ENCODE peak calls at places on chromosomes 6 and 20, in four cellular contexts. One of them, this sample, is unnamed.

GRCh38 chr20:58839474-58839874 is 11.2 kb downstream of the GNAS-AS1 start:
- DNase-seq in NT2/D1: no peak
- DNase-seq in HepG2: peak; percentile 34
- DNase-seq in H1: peak; percentile 71
- DNase-seq in this sample: peak; percentile 44

GRCh38 chr6:136757150-136757549 is 35.1 kb downstream of the MAP3K5 start:
- DNase-seq in NT2/D1: no peak
- DNase-seq in HepG2: no peak
- DNase-seq in H1: no peak
- DNase-seq in this sample: no peak

GRCh38 chr6:124974770-124975377 is 12.6 kb downstream of the RNF217 start:
- DNase-seq in H1: no peak
- DNase-seq in HepG2: no peak
- DNase-seq in NT2/D1: no peak
- DNase-seq in this sample: no peak

GRCh38 chr20:41782730-41783406 is 164.7 kb upstream of the CHD6 start:
- DNase-seq in HepG2: no peak
- DNase-seq in H1: no peak
- DNase-seq in NT2/D1: no peak
- DNase-seq in this sample: no peak

GRCh38 chr6:159729598-159729997 is 2.3 kb downstream of the WTAP start:
- DNase-seq in NT2/D1: no peak
- DNase-seq in HepG2: no peak
- DNase-seq in H1: no peak
- DNase-seq in this sample: no peak

GRCh38 chr20:25579081-25579770 is 6.1 kb downstream of the NINL start:
- DNase-seq in NT2/D1: no peak
- DNase-seq in H1: no peak
- DNase-seq in HepG2: peak; percentile 87
- DNase-seq in this sample: no peak

GRCh38 chr6:42756713-42757112 is 10.8 kb upstream of the TBCC start:
- DNase-seq in NT2/D1: no peak
- DNase-seq in HepG2: no peak
- DNase-seq in H1: peak; percentile 58
- DNase-seq in this sample: no peak

GRCh38 chr6:354631-355280 is 36.8 kb upstream of the IRF4 start:
- DNase-seq in HepG2: no peak
- DNase-seq in H1: no peak
- DNase-seq in NT2/D1: no peak
- DNase-seq in this sample: no peak

GRCh38 chr6:62042444-62042843 is 243.6 kb downstream of the KHDRBS2 start:
- DNase-seq in NT2/D1: no peak
- DNase-seq in HepG2: no peak
- DNase-seq in H1: no peak
- DNase-seq in this sample: no peak

GRCh38 chr6:85449388-85449817 is 480 bp upstream of the NT5E start:
- DNase-seq in H1: no peak
- DNase-seq in NT2/D1: no peak
- DNase-seq in HepG2: no peak
- DNase-seq in this sample: no peak

GRCh38 chr20:54197621-54198604 is 10.0 kb upstream of the PFDN4 start:
- DNase-seq in NT2/D1: no peak
- DNase-seq in HepG2: peak; percentile 92
- DNase-seq in H1: no peak
- DNase-seq in this sample: no peak

GRCh38 chr6:168873266-168873665 is 380.4 kb downstream of the THBS2 start:
- DNase-seq in NT2/D1: no peak
- DNase-seq in HepG2: no peak
- DNase-seq in H1: no peak
- DNase-seq in this sample: no peak

GRCh38 chr6:168871535-168872106 is 382.0 kb downstream of the THBS2 start:
- DNase-seq in NT2/D1: no peak
- DNase-seq in H1: no peak
- DNase-seq in HepG2: no peak
- DNase-seq in this sample: no peak

GRCh38 chr6:168874637-168875036 is 379.0 kb downstream of the THBS2 start:
- DNase-seq in H1: no peak
- DNase-seq in NT2/D1: no peak
- DNase-seq in HepG2: no peak
- DNase-seq in this sample: no peak

GRCh38 chr6:168867247-168868102 is 386.2 kb downstream of the THBS2 start:
- DNase-seq in NT2/D1: no peak
- DNase-seq in H1: no peak
- DNase-seq in HepG2: no peak
- DNase-seq in this sample: no peak

GRCh38 chr6:168870982-168871381 is 382.7 kb downstream of the THBS2 start:
- DNase-seq in H1: no peak
- DNase-seq in HepG2: no peak
- DNase-seq in NT2/D1: no peak
- DNase-seq in this sample: no peak
- TF ChIP-seq SUZ12 in H1: no peak
- TF ChIP-seq SUZ12 in HepG2: no peak
- TF ChIP-seq SUZ12 in NT2/D1: no peak
- TF ChIP-seq SUZ12 in this sample: no peak

GRCh38 chr6:30345852-30346251 is 896 bp downstream of the RPP21 start:
- DNase-seq in H1: no peak
- DNase-seq in HepG2: no peak
- DNase-seq in NT2/D1: no peak
- DNase-seq in this sample: no peak
- TF ChIP-seq SUZ12 in H1: no peak
- TF ChIP-seq SUZ12 in HepG2: no peak
- TF ChIP-seq SUZ12 in NT2/D1: no peak
- TF ChIP-seq SUZ12 in this sample: no peak

DNA sequence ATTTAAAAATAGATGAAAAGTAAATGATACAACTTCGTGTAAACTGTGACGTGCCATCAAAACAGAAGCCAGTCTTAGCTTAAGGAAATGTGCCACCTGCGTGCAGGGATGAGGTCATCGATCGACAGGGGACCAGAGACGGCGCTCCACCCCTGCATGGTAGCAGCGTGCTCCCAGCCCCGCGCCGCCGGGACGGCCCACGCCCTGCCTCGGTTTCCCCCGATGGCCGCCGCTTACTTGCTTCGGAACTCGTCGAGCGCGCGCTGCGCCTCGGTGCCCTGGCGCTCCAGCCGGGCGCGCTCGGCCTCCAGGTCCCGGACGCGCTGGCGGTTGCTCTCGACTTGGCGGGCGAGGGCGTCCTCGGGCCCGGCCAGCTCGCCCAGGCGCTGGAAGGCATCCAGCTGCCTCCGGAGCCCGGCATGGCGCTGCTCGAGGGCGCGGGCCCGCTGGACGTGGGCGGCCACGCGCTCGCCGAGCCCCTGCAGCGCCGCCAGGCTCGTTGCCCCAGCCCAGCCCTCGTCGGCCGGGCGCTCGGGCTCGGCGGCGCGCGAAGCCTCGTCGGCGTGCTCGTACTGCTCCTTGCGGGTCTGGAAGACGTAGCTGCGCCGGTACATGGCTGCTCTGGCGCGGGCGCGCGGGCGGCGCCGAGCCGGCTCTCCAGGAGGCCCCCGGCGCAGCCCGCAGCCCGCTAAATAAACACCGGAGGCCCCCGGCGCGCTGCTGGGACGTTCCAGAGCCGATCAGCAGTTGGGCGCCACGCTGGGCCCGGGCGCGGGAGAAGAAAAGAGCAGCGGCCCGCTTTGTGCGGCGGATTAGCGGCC is at the start of gene BFSP1:
- DNase-seq in H1: peak; percentile 82
- DNase-seq in NT2/D1: peak; percentile 39
- DNase-seq in HepG2: peak; percentile 55
- DNase-seq in this sample: peak; percentile 67
- TF ChIP-seq SUZ12 in H1: no peak
- TF ChIP-seq SUZ12 in NT2/D1: no peak
- TF ChIP-seq SUZ12 in HepG2: no peak
- TF ChIP-seq SUZ12 in this sample: no peak

DNA sequence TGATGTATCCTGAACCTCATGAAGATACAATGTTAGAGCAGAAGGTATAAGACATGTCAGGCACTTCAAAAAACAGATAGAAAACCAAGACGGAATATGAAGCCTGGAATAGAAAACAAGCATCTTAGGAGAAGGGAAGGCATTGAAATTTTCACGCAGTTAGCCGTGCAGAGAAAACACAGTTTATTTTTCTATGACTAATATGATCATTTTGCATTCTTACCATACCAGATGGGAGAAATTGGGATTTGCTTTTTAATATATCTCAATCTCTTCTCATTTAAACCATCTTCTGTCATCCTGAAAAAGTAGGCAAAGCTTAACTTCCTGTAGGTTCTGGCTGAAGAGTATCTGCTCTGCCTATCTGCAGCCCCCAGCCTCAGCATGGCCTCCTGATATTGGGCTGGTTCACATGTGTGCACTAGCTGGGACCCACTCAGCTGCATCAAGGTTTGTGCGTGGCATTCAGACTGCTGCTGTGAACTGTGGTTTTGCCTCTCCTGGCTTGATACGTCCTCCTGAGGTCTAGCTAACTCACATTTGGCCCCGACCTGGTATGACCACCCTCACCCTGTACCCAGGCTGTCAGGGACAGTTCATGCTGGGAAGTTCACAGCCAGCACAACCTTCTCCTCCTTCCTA is 392.5 kb upstream of the SASH1 start:
- DNase-seq in HepG2: no peak
- DNase-seq in NT2/D1: no peak
- DNase-seq in H1: no peak
- DNase-seq in this sample: no peak
- TF ChIP-seq SUZ12 in HepG2: no peak
- TF ChIP-seq SUZ12 in NT2/D1: no peak
- TF ChIP-seq SUZ12 in H1: no peak
- TF ChIP-seq SUZ12 in this sample: no peak

GRCh38 chr20:47726632-47727031 is 58.6 kb downstream of the SULF2 start:
- DNase-seq in HepG2: no peak
- DNase-seq in NT2/D1: no peak
- DNase-seq in H1: no peak
- DNase-seq in this sample: no peak

GRCh38 chr20:47724910-47725247 is 60.4 kb downstream of the SULF2 start:
- DNase-seq in HepG2: no peak
- DNase-seq in H1: no peak
- DNase-seq in NT2/D1: no peak
- DNase-seq in this sample: no peak

GRCh38 chr20:47727909-47728361 is 57.3 kb downstream of the SULF2 start:
- DNase-seq in HepG2: no peak
- DNase-seq in H1: no peak
- DNase-seq in NT2/D1: no peak
- DNase-seq in this sample: no peak

GRCh38 chr20:47725248-47725973 is 59.9 kb downstream of the SULF2 start:
- DNase-seq in HepG2: peak; percentile 98
- DNase-seq in NT2/D1: peak; percentile 90
- DNase-seq in H1: peak; percentile 85
- DNase-seq in this sample: peak; percentile 84

DNA sequence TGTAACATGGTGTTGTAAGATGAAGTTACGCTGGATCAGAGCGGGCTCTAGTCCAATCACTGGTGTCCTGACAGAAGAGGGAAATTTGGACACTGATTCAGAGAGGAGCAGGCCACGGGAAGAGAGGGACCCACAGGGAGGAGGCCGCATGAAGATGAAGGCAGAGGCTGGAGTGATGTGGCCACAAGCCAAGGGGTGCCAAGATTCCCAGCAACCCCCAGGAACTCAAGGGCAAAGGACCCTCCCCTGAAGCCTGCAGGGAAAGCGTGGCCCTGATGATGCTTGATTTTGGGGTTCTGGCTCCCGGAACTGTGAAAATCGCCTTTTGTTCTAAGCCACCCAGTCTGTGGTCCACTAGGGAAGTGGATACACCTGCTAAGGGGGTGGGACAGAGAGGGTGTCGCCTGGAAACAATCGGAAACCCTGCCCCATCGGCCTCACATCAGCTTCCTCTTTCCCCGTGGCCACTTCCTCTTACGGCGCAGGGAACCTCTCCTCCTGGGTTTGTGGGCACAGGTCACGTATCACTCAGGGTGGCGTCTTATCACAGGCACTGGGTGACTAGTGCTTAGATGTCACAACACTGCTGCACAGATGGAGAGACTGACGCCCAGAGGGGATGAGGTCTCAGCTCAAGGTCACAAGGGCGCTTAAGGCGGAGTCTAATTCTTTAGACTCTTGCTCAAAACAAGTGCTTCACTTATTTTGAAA is 58.0 kb downstream of the SULF2 start:
- DNase-seq in HepG2: no peak
- DNase-seq in H1: no peak
- DNase-seq in NT2/D1: no peak
- DNase-seq in this sample: no peak
- TF ChIP-seq SUZ12 in HepG2: no peak
- TF ChIP-seq SUZ12 in H1: no peak
- TF ChIP-seq SUZ12 in NT2/D1: no peak
- TF ChIP-seq SUZ12 in this sample: no peak

DNA sequence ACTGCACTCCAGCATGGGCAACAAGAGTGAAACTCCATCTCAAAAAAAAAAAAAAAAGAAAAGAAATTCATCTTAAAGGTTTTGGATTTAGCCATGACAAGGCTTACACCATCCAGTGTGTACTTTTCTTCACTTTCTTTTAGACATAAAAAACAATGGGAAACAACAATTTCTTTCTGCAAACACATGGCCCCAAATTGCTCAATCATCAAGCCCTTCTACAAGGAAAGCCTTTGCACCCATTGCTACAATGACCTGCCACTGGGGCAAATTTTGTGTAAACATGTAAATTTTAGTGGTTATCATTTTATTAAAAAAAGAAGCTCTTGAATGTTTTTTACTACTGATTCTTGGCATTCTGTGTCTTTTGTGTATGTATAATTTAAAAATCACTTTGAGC is 131.8 kb upstream of the QKI start:
- DNase-seq in HepG2: no peak
- DNase-seq in NT2/D1: no peak
- DNase-seq in H1: no peak
- DNase-seq in this sample: no peak
- TF ChIP-seq SUZ12 in HepG2: no peak
- TF ChIP-seq SUZ12 in NT2/D1: no peak
- TF ChIP-seq SUZ12 in H1: no peak
- TF ChIP-seq SUZ12 in this sample: no peak

DNA sequence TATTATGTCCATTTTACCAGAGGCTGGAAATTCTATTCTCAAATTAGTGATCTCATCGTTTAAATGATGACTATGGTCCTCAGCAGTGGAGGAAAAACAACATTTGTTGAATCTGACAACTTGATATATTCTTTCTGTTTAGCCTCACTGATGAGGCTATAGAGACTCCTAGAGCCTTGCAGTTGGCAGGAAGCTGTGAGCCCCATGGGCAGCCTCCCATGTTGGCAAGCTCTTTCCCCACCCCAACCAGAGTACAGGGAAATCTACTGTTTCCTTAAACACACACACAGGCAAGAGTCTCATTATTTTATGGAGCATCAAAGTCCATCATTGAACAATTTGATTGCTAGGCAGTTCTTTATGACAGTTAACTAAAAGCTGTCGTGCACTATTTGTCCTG is 498.2 kb upstream of the CITED2 start:
- DNase-seq in HepG2: no peak
- DNase-seq in NT2/D1: no peak
- DNase-seq in H1: no peak
- DNase-seq in this sample: no peak
- TF ChIP-seq SUZ12 in HepG2: no peak
- TF ChIP-seq SUZ12 in NT2/D1: no peak
- TF ChIP-seq SUZ12 in H1: no peak
- TF ChIP-seq SUZ12 in this sample: no peak

GRCh38 chr20:64150756-64151633 is 13.3 kb upstream of the MYT1 start:
- DNase-seq in H1: peak; percentile 30
- DNase-seq in HepG2: no peak
- DNase-seq in NT2/D1: no peak
- DNase-seq in this sample: no peak
- TF ChIP-seq SUZ12 in H1: no peak
- TF ChIP-seq SUZ12 in HepG2: no peak
- TF ChIP-seq SUZ12 in NT2/D1: no peak
- TF ChIP-seq SUZ12 in this sample: no peak